ENCODE peak calls at places on chromosomes 2 and 18, in eight cellular contexts. N, B, K, J, P, L, I and O are unnamed samples.

GRCh38 chr2:71547616-71548285 is 94.4 kb downstream of the DYSF start:
- DNase-seq in N (no peak), B (no peak), K (no peak), J (peak; percentile 19), P (no peak), L (no peak), I (no peak), O (no peak)

GRCh38 chr18:25341861-25342260 is 10.1 kb downstream of the ZNF521 start:
- DNase-seq in N (no peak), B (no peak), K (no peak), J (no peak), P (no peak), L (no peak), I (no peak), O (no peak)

GRCh38 chr2:232458661-232459418 is 2.9 kb downstream of the ALPI start:
- DNase-seq in N (no peak), B (no peak), K (no peak), J (no peak), P (peak; percentile 38), L (no peak), I (no peak), O (peak; percentile 55)

GRCh38 chr2:230793573-230794359 is 71.0 kb upstream of the ITM2C start:
- DNase-seq in N (peak; percentile 69), B (peak; percentile 98), K (peak; percentile 54), J (peak; percentile 74), P (peak; percentile 57), L (no peak), I (peak; percentile 95), O (peak; percentile 91)

GRCh38 chr18:37493352-37493935 is 72.2 kb downstream of the CELF4 start:
- DNase-seq in N (no peak), B (no peak), K (no peak), J (no peak), P (no peak), L (no peak), I (no peak), O (no peak)

GRCh38 chr2:170531876-170532275 is 183.3 kb upstream of the SP5 start:
- DNase-seq in N (no peak), B (no peak), K (no peak), J (no peak), P (no peak), L (no peak), I (no peak), O (no peak)

GRCh38 chr2:74391209-74391579 is 11.1 kb upstream of the DCTN1 start:
- DNase-seq in N (no peak), B (peak; percentile 25), K (no peak), J (no peak), P (no peak), L (no peak), I (no peak), O (no peak)

GRCh38 chr2:83633435-83633834 is 825.6 kb downstream of the SUCLG1 start:
- DNase-seq in N (no peak), B (no peak), K (no peak), J (no peak), P (no peak), L (no peak), I (no peak), O (no peak)

GRCh38 chr18:37691162-37691561 is 125.6 kb upstream of the CELF4 start:
- DNase-seq in N (no peak), B (peak; percentile 57), K (no peak), J (no peak), P (no peak), L (no peak), I (no peak), O (no peak)

GRCh38 chr2:15311201-15311882 is 249.8 kb downstream of the NBAS start:
- DNase-seq in N (no peak), B (peak; percentile 31), K (no peak), J (no peak), P (no peak), L (no peak), I (no peak), O (no peak)

GRCh38 chr2:86107031-86107430 is 996 bp downstream of the PTCD3 start:
- DNase-seq in N (no peak), B (no peak), K (no peak), J (no peak), P (no peak), L (no peak), I (no peak), O (no peak)

GRCh38 chr18:11260963-11261441 is 111.6 kb upstream of the PIEZO2 start:
- DNase-seq in N (no peak), B (no peak), K (no peak), J (no peak), P (no peak), L (no peak), I (no peak), O (no peak)

GRCh38 chr2:211157856-211158463 is 601.6 kb downstream of the CPS1 start:
- DNase-seq in N (peak; percentile 73), B (peak; percentile 80), K (peak; percentile 69), J (peak; percentile 77), P (peak; percentile 80), L (peak; percentile 85), I (peak; percentile 57), O (peak; percentile 80)

GRCh38 chr2:144256996-144257707 is 262.8 kb downstream of the ZEB2 start:
- DNase-seq in N (no peak), B (peak; percentile 66), K (no peak), J (no peak), P (no peak), L (no peak), I (no peak), O (no peak)

GRCh38 chr2:6724572-6725140 is 141.1 kb downstream of the CMPK2 start:
- DNase-seq in N (no peak), B (no peak), K (no peak), J (no peak), P (no peak), L (no peak), I (no peak), O (no peak)

GRCh38 chr18:35024965-35025364 is 16.2 kb upstream of the MAPRE2 start:
- DNase-seq in N (peak; percentile 10), B (peak; percentile 92), K (peak; percentile 56), J (peak; percentile 75), P (peak; percentile 50), L (no peak), I (no peak), O (peak; percentile 82)

GRCh38 chr2:43519711-43520221 is 76.1 kb downstream of the THADA start:
- DNase-seq in N (peak; percentile 39), B (peak; percentile 91), K (no peak), J (no peak), P (no peak), L (no peak), I (no peak), O (no peak)

GRCh38 chr2:58834404-58834803 is 593.3 kb upstream of the FANCL start:
- DNase-seq in N (peak; percentile 16), B (peak; percentile 17), K (no peak), J (peak; percentile 25), P (no peak), L (no peak), I (no peak), O (no peak)

GRCh38 chr2:13666582-13667414 is 950.1 kb downstream of the TRIB2 start:
- DNase-seq in N (no peak), B (no peak), K (no peak), J (no peak), P (no peak), L (no peak), I (no peak), O (no peak)

GRCh38 chr2:216691210-216691741 is 4.1 kb downstream of the IGFBP5 start:
- DNase-seq in N (no peak), B (peak; percentile 82), K (peak; percentile 88), J (peak; percentile 93), P (peak; percentile 72), L (peak; percentile 91), I (no peak), O (peak; percentile 95)

GRCh38 chr2:159904127-159904564 is 106.1 kb upstream of the CD302 start:
- DNase-seq in N (no peak), B (no peak), K (no peak), J (peak; percentile 60), P (no peak), L (no peak), I (no peak), O (peak; percentile 20)

GRCh38 chr18:23138470-23138869 is 3.2 kb downstream of the CABLES1 start:
- DNase-seq in N (no peak), B (no peak), K (peak; percentile 52), J (no peak), P (peak; percentile 66), L (peak; percentile 63), I (no peak), O (no peak)
- H3K4me3 ChIP-seq in N (no peak overlapping the region), B (no peak overlapping the region), K (peak overlapping the region; percentile 75), J (no peak overlapping the region), P (peak overlapping the region; percentile 70), L (peak overlapping the region; percentile 69), I (no peak overlapping the region), O (no peak overlapping the region)

DNA sequence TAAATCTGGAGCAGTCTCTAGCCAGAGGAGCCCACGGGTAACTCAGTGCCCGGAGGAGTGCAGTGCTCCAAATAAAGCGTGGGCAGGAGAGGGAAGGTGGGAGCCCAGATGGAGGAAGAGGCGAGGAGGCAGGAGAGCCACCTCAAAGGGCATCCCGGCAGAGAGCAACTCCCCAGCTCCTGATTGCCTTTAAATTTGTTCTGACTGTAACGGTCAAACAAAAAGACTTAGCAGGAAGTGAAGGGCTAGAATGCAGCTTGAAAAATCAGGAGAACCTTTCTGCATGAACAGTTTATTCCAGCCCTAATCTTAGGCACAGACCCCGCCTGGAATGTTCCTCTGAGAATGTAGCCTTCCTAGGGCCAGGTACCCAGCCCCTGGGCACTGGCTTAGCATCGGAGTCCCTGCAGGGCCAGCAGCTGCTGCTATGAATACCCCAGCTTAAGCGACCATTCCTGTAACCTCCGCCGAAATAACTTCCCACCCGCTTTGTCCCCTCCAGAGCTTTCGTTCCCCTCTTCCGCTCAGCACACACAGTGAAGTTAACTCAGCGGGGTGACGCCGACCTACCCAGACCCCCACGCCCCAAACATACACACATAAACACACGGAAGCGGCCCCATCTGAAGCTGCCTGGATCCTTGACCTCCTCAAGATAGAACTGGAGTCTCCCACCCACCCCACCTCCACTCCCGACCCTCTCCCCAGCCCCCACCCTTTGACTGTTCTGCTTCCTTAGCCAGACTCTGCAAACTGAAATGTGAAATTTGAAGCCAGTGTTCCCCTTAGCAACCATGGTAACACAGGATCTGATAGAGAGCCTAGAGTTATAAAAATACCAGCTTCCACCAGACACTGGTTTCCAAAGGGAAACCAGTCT is 123.2 kb downstream of the SMAD7 start:
- DNase-seq in N (no peak), B (peak; percentile 70), K (no peak), J (peak; percentile 56), P (peak; percentile 28), L (no peak), I (no peak), O (peak; percentile 29)
- H3K4me1 ChIP-seq in N (peaks cover 7% of the 10 kb centered on the region), B (peaks cover 79% of the 10 kb centered on the region), K (peaks cover 63% of the 10 kb centered on the region), J (peaks cover 40% of the 10 kb centered on the region), P (peaks cover 63% of the 10 kb centered on the region), L (peaks cover 15% of the 10 kb centered on the region), I (peaks cover 33% of the 10 kb centered on the region), O (peaks cover 11% of the 10 kb centered on the region)

GRCh38 chr2:63058149-63058741 is 7.6 kb downstream of the OTX1 start:
- DNase-seq in N (no peak), B (no peak), K (no peak), J (no peak), P (no peak), L (no peak), I (no peak), O (no peak)
- H3K4me3 ChIP-seq in N (no peak overlapping the region), B (no peak overlapping the region), K (peak overlapping the region; percentile 50), J (no peak overlapping the region), P (peak overlapping the region; percentile 2), L (peak overlapping the region; percentile 28), I (no peak overlapping the region), O (no peak overlapping the region)

DNA sequence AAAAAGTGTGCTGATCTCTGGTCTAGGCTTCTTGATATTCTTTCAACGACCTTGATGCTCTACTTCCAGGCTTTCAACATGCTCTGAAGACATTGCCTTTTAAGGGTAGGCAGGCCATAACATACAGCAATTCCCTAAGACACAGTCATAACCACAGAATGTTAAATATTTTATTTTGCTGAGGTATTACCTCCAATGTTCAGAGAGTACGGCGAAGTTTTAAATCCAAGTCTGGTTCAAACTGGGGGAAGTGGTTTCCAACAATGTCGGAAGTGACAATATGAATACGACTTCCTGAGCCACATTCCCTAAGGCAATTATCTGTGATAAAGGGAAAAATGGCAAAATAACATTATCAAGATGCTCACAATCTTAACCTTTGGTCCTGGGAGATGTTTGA is 1077.9 kb upstream of the PIK3C3 start:
- DNase-seq in N (no peak), B (peak; percentile 96), K (no peak), J (no peak), P (no peak), L (no peak), I (no peak), O (no peak)
- H3K4me1 ChIP-seq in N (peaks cover 10% of the 10 kb centered on the region), B (no peaks in the 10 kb centered on the region), K (no peaks in the 10 kb centered on the region), J (no peaks in the 10 kb centered on the region), P (no peaks in the 10 kb centered on the region), L (no peaks in the 10 kb centered on the region), I (no peaks in the 10 kb centered on the region), O (no peaks in the 10 kb centered on the region)